ENCODE peak calls at places on chromosomes 5 and 9, in six cellular contexts. V is NCI-H1092, M is M059J, K is A549, B is HCEC 1CT, U is HEK293T. P is an unnamed sample.

GRCh38 chr9:127119319-127119709 is 3.1 kb downstream of the ANGPTL2 start:
- DNase-seq in V (no peak), M (no peak), K (no peak), B (no peak), U (no peak), P (no peak)

GRCh38 chr9:21744874-21745273 is 57.6 kb upstream of the MTAP start:
- DNase-seq in V (no peak), M (no peak), K (no peak), B (peak; percentile 61), U (no peak), P (no peak)

GRCh38 chr5:65734921-65735320 is 12.9 kb downstream of the NLN start:
- DNase-seq in V (no peak), M (no peak), K (no peak), B (no peak), U (no peak), P (no peak)

GRCh38 chr5:136200130-136200529 is 7.2 kb upstream of the SMIM32 start:
- DNase-seq in V (no peak), M (no peak), K (no peak), B (no peak), U (no peak), P (no peak)

GRCh38 chr9:135512904-135513303 is 8.3 kb upstream of the LCN1 start:
- DNase-seq in V (no peak), M (no peak), K (no peak), B (no peak), U (no peak), P (no peak)

GRCh38 chr9:12204512-12204911 is 488.7 kb upstream of the TYRP1 start:
- DNase-seq in V (no peak), M (no peak), K (no peak), B (no peak), U (no peak), P (no peak)

GRCh38 chr9:134474058-134474370 is 147.8 kb downstream of the RXRA start:
- DNase-seq in V (no peak), M (no peak), K (no peak), B (peak; percentile 12), U (no peak), P (no peak)

GRCh38 chr5:74798977-74799911 is 32.2 kb downstream of the NSA2 start:
- DNase-seq in V (no peak), M (peak; percentile 30), K (no peak), B (peak; percentile 5), U (no peak), P (peak; percentile 8)

GRCh38 chr9:136045595-136046554 is 49.2 kb downstream of the NACC2 start:
- DNase-seq in V (no peak), M (no peak), K (no peak), B (no peak), U (no peak), P (no peak)

GRCh38 chr5:153511632-153512031 is 21.2 kb downstream of the GRIA1 start:
- DNase-seq in V (no peak), M (no peak), K (no peak), B (no peak), U (no peak), P (no peak)

GRCh38 chr5:136080483-136081180 is 51.8 kb downstream of the TGFBI start:
- DNase-seq in V (no peak), M (peak; percentile 59), K (peak; percentile 85), B (peak; percentile 70), U (no peak), P (peak; percentile 79)

GRCh38 chr9:27582794-27583193 is 9.5 kb upstream of the C9orf72 start:
- DNase-seq in V (no peak), M (no peak), K (no peak), B (no peak), U (no peak), P (no peak)

GRCh38 chr5:14081791-14082190 is 61.4 kb upstream of the TRIO start:
- DNase-seq in V (no peak), M (peak; percentile 23), K (no peak), B (no peak), U (no peak), P (no peak)

GRCh38 chr5:36001032-36001431 is 9.8 kb upstream of the UGT3A1 start:
- DNase-seq in V (no peak), M (no peak), K (no peak), B (no peak), U (no peak), P (no peak)

GRCh38 chr9:79858509-79858908 is 286.7 kb downstream of the TLE4 start:
- DNase-seq in V (no peak), M (peak; percentile 85), K (peak; percentile 60), B (peak; percentile 32), U (no peak), P (no peak)

GRCh38 chr9:88652876-88653275 is 117.9 kb downstream of the NXNL2 start:
- DNase-seq in V (no peak), M (peak; percentile 18), K (no peak), B (peak; percentile 36), U (no peak), P (no peak)

GRCh38 chr9:114732842-114733241 is 50.9 kb upstream of the TEX48 start:
- DNase-seq in V (no peak), M (peak; percentile 79), K (peak; percentile 54), B (peak; percentile 38), U (no peak), P (no peak)